ENCODE peak calls at places on chromosomes 7 and 10, in six cellular contexts. One of them, this sample, is unnamed.

GRCh38 chr7:90320801-90321494 is at the start of gene FAM237B:
- DNase-seq in PC-3: no peak
- DNase-seq in Karpas-422: no peak
- DNase-seq in HCT116: no peak
- DNase-seq in SK-N-SH: peak; percentile 84
- DNase-seq in GM23248: peak; percentile 68
- DNase-seq in this sample: no peak

GRCh38 chr7:86785641-86786040 is 141.9 kb downstream of the GRM3 start:
- DNase-seq in GM23248: no peak
- DNase-seq in HCT116: no peak
- DNase-seq in PC-3: no peak
- DNase-seq in SK-N-SH: no peak
- DNase-seq in Karpas-422: no peak
- DNase-seq in this sample: peak; percentile 85

GRCh38 chr10:18205098-18205834 is 65.0 kb downstream of the CACNB2 start:
- DNase-seq in SK-N-SH: no peak
- DNase-seq in Karpas-422: no peak
- DNase-seq in PC-3: no peak
- DNase-seq in HCT116: no peak
- DNase-seq in GM23248: no peak
- DNase-seq in this sample: no peak

GRCh38 chr10:103847909-103848468 is 7.4 kb downstream of the SH3PXD2A start:
- DNase-seq in SK-N-SH: peak; percentile 56
- DNase-seq in HCT116: peak; percentile 18
- DNase-seq in GM23248: peak; percentile 34
- DNase-seq in Karpas-422: no peak
- DNase-seq in PC-3: no peak
- DNase-seq in this sample: no peak

GRCh38 chr10:26211781-26212444 is 4.7 kb upstream of the GAD2 start:
- DNase-seq in GM23248: no peak
- DNase-seq in HCT116: no peak
- DNase-seq in SK-N-SH: no peak
- DNase-seq in Karpas-422: no peak
- DNase-seq in PC-3: no peak
- DNase-seq in this sample: no peak

GRCh38 chr10:114684085-114684821 is 26.2 kb upstream of the ABLIM1 start:
- DNase-seq in HCT116: no peak
- DNase-seq in GM23248: peak; percentile 56
- DNase-seq in PC-3: peak; percentile 43
- DNase-seq in SK-N-SH: peak; percentile 24
- DNase-seq in Karpas-422: no peak
- DNase-seq in this sample: no peak

GRCh38 chr7:141698247-141699015 is 3.5 kb downstream of the DENND11 start:
- DNase-seq in Karpas-422: peak; percentile 50
- DNase-seq in PC-3: no peak
- DNase-seq in HCT116: no peak
- DNase-seq in GM23248: no peak
- DNase-seq in SK-N-SH: no peak
- DNase-seq in this sample: no peak

GRCh38 chr10:36452851-36453250 is 672.5 kb upstream of the ANKRD30A start:
- DNase-seq in Karpas-422: no peak
- DNase-seq in GM23248: no peak
- DNase-seq in PC-3: no peak
- DNase-seq in HCT116: no peak
- DNase-seq in SK-N-SH: no peak
- DNase-seq in this sample: no peak

GRCh38 chr7:1586827-1587705 is 17.2 kb upstream of the PSMG3 start:
- DNase-seq in PC-3: no peak
- DNase-seq in HCT116: no peak
- DNase-seq in GM23248: no peak
- DNase-seq in SK-N-SH: peak; percentile 97
- DNase-seq in Karpas-422: no peak
- DNase-seq in this sample: no peak

GRCh38 chr10:89705466-89705865 is 4.1 kb downstream of the KIF20B start:
- DNase-seq in Karpas-422: no peak
- DNase-seq in GM23248: no peak
- DNase-seq in HCT116: no peak
- DNase-seq in PC-3: no peak
- DNase-seq in SK-N-SH: no peak
- DNase-seq in this sample: no peak

GRCh38 chr7:94064541-94065191 is 60.5 kb upstream of the BET1 start:
- DNase-seq in HCT116: no peak
- DNase-seq in GM23248: peak; percentile 35
- DNase-seq in SK-N-SH: peak; percentile 22
- DNase-seq in PC-3: peak; percentile 3
- DNase-seq in Karpas-422: no peak
- DNase-seq in this sample: no peak

GRCh38 chr7:28190077-28190476 is 9.5 kb upstream of the JAZF1 start:
- DNase-seq in Karpas-422: no peak
- DNase-seq in GM23248: no peak
- DNase-seq in SK-N-SH: no peak
- DNase-seq in HCT116: no peak
- DNase-seq in PC-3: no peak
- DNase-seq in this sample: no peak

GRCh38 chr7:121080913-121081326 is 92.4 kb downstream of the CPED1 start:
- DNase-seq in SK-N-SH: no peak
- DNase-seq in Karpas-422: no peak
- DNase-seq in GM23248: no peak
- DNase-seq in PC-3: no peak
- DNase-seq in HCT116: no peak
- DNase-seq in this sample: no peak

GRCh38 chr7:1144269-1144771 is 15.7 kb downstream of the ZFAND2A start:
- DNase-seq in HCT116: no peak
- DNase-seq in SK-N-SH: peak; percentile 92
- DNase-seq in PC-3: peak; percentile 54
- DNase-seq in GM23248: peak; percentile 43
- DNase-seq in Karpas-422: peak; percentile 66
- DNase-seq in this sample: no peak

GRCh38 chr7:98911936-98912335 is 33.6 kb downstream of the TRRAP start:
- DNase-seq in Karpas-422: no peak
- DNase-seq in SK-N-SH: no peak
- DNase-seq in HCT116: no peak
- DNase-seq in PC-3: no peak
- DNase-seq in GM23248: no peak
- DNase-seq in this sample: no peak
- H3K9ac ChIP-seq in Karpas-422: no peak overlapping the region
- H3K9ac ChIP-seq in SK-N-SH: no peak overlapping the region
- H3K9ac ChIP-seq in HCT116: no peak overlapping the region
- H3K9ac ChIP-seq in PC-3: no peak overlapping the region
- H3K9ac ChIP-seq in GM23248: no peak overlapping the region
- H3K9ac ChIP-seq in this sample: no peak overlapping the region

GRCh38 chr10:1744524-1744923 is 7.2 kb upstream of the ADARB2 start:
- DNase-seq in PC-3: no peak
- DNase-seq in HCT116: no peak
- DNase-seq in SK-N-SH: no peak
- DNase-seq in GM23248: no peak
- DNase-seq in Karpas-422: no peak
- DNase-seq in this sample: no peak
- H3K9me2 ChIP-seq in PC-3: no peaks in the 10 kb centered on the region
- H3K9me2 ChIP-seq in HCT116: no peaks in the 10 kb centered on the region
- H3K9me2 ChIP-seq in SK-N-SH: no peaks in the 10 kb centered on the region
- H3K9me2 ChIP-seq in GM23248: no peaks in the 10 kb centered on the region
- H3K9me2 ChIP-seq in Karpas-422: no peaks in the 10 kb centered on the region
- H3K9me2 ChIP-seq in this sample: no peaks in the 10 kb centered on the region

GRCh38 chr7:53218730-53219504 is 183.5 kb downstream of the POM121L12 start:
- DNase-seq in Karpas-422: no peak
- DNase-seq in PC-3: no peak
- DNase-seq in GM23248: no peak
- DNase-seq in HCT116: no peak
- DNase-seq in SK-N-SH: peak; percentile 64
- DNase-seq in this sample: no peak
- H3K9ac ChIP-seq in Karpas-422: no peak overlapping the region
- H3K9ac ChIP-seq in PC-3: no peak overlapping the region
- H3K9ac ChIP-seq in GM23248: no peak overlapping the region
- H3K9ac ChIP-seq in HCT116: no peak overlapping the region
- H3K9ac ChIP-seq in SK-N-SH: no peak overlapping the region
- H3K9ac ChIP-seq in this sample: no peak overlapping the region

GRCh38 chr7:131897016-131897789 is 340.8 kb upstream of the PODXL start:
- DNase-seq in PC-3: peak; percentile 62
- DNase-seq in HCT116: peak; percentile 12
- DNase-seq in Karpas-422: no peak
- DNase-seq in SK-N-SH: peak; percentile 16
- DNase-seq in GM23248: peak; percentile 87
- DNase-seq in this sample: no peak
- H3K9me2 ChIP-seq in PC-3: no peaks in the 10 kb centered on the region
- H3K9me2 ChIP-seq in HCT116: no peaks in the 10 kb centered on the region
- H3K9me2 ChIP-seq in Karpas-422: no peaks in the 10 kb centered on the region
- H3K9me2 ChIP-seq in SK-N-SH: no peaks in the 10 kb centered on the region
- H3K9me2 ChIP-seq in GM23248: no peaks in the 10 kb centered on the region
- H3K9me2 ChIP-seq in this sample: no peaks in the 10 kb centered on the region

GRCh38 chr10:80197972-80198591 is 7.3 kb downstream of the ANXA11 start:
- DNase-seq in HCT116: no peak
- DNase-seq in SK-N-SH: no peak
- DNase-seq in Karpas-422: no peak
- DNase-seq in PC-3: no peak
- DNase-seq in GM23248: no peak
- DNase-seq in this sample: no peak
- H3K9ac ChIP-seq in HCT116: peak overlapping the region; percentile 69
- H3K9ac ChIP-seq in SK-N-SH: no peak overlapping the region
- H3K9ac ChIP-seq in Karpas-422: no peak overlapping the region
- H3K9ac ChIP-seq in PC-3: no peak overlapping the region
- H3K9ac ChIP-seq in GM23248: no peak overlapping the region
- H3K9ac ChIP-seq in this sample: no peak overlapping the region

DNA sequence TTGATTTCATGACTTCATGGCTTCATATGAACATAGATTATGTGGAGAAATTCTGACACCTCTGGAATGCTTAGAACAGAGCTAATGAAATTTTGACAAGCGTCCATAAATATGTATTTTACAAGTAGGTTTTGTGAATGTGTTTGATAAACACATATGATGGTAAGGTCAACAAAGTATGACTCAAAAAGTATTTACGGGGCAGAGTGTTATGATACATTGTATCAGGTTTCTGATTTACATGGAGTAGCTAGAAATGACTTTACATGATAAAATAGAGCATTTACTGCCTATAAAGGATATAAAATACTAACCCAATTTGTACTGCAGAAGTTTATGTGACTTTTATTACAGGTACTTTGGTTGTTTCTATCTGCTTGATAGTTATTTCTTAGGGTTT is 206.3 kb downstream of the MDFIC start:
- DNase-seq in PC-3: peak; percentile 61
- DNase-seq in SK-N-SH: no peak
- DNase-seq in HCT116: no peak
- DNase-seq in GM23248: no peak
- DNase-seq in Karpas-422: no peak
- DNase-seq in this sample: no peak
- H3K9me2 ChIP-seq in PC-3: no peaks in the 10 kb centered on the region
- H3K9me2 ChIP-seq in SK-N-SH: peaks cover 3% of the 10 kb centered on the region
- H3K9me2 ChIP-seq in HCT116: no peaks in the 10 kb centered on the region
- H3K9me2 ChIP-seq in GM23248: no peaks in the 10 kb centered on the region
- H3K9me2 ChIP-seq in Karpas-422: no peaks in the 10 kb centered on the region
- H3K9me2 ChIP-seq in this sample: no peaks in the 10 kb centered on the region

DNA sequence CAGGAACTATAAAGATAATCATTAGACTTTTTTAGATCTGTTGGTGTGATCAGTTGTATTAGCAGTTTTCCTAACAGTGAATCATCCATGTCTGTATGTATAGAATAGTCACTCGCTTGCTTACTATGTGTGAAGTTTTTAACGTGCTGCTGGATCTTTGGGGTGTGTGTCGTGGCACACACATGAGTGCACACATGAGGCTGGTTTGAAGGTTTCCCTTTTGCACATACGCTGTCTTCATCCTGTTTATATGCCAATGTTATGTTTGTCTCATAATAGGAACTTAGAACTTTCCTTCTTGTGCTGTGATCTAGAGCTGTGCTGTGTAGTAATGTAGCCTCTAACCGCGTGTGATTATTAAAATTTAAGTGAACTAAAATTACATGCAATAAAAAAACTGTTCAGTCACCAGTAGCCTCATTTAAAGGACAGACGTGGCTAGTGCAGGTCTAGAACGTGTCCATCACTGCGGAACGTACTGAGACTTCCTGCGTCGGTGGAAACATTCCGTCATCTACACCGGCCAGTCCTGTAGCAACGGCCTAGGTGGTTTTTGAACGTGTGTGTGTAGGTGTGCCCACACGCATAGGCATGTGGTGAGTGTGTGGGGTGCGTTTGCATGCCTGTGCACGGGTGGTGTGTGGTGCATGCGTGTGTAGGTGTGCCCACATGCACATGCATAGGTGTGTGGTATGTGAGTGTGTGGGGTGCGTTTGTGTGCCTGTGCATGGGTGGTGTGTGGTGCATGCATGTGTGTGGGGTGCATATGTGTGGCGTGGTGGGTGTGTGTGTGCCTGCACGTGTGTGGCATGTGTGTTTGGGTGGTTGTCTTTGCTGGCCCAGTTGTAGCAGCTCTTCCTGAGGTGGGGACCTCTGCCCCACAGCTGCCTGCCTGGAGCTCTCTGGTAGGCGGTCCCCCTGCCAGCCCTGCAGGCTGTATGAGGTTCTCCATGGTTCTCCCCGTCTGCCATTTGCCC is 56.6 kb downstream of the INPP5A start:
- DNase-seq in HCT116: no peak
- DNase-seq in GM23248: no peak
- DNase-seq in PC-3: no peak
- DNase-seq in Karpas-422: no peak
- DNase-seq in SK-N-SH: no peak
- DNase-seq in this sample: no peak
- H3K9ac ChIP-seq in HCT116: no peak overlapping the region
- H3K9ac ChIP-seq in GM23248: no peak overlapping the region
- H3K9ac ChIP-seq in PC-3: no peak overlapping the region
- H3K9ac ChIP-seq in Karpas-422: no peak overlapping the region
- H3K9ac ChIP-seq in SK-N-SH: no peak overlapping the region
- H3K9ac ChIP-seq in this sample: no peak overlapping the region

GRCh38 chr10:50367732-50368131 is 116.4 kb upstream of the ASAH2 start:
- DNase-seq in HCT116: peak; percentile 31
- DNase-seq in Karpas-422: no peak
- DNase-seq in GM23248: peak; percentile 63
- DNase-seq in PC-3: peak; percentile 94
- DNase-seq in SK-N-SH: peak; percentile 33
- DNase-seq in this sample: peak; percentile 44
- H3K9me2 ChIP-seq in HCT116: no peaks in the 10 kb centered on the region
- H3K9me2 ChIP-seq in Karpas-422: no peaks in the 10 kb centered on the region
- H3K9me2 ChIP-seq in GM23248: no peaks in the 10 kb centered on the region
- H3K9me2 ChIP-seq in PC-3: no peaks in the 10 kb centered on the region
- H3K9me2 ChIP-seq in SK-N-SH: no peaks in the 10 kb centered on the region
- H3K9me2 ChIP-seq in this sample: no peaks in the 10 kb centered on the region

GRCh38 chr10:110711382-110711781 is 67.2 kb downstream of the RBM20 start:
- DNase-seq in Karpas-422: no peak
- DNase-seq in HCT116: no peak
- DNase-seq in SK-N-SH: no peak
- DNase-seq in GM23248: no peak
- DNase-seq in PC-3: no peak
- DNase-seq in this sample: no peak
- H3K9ac ChIP-seq in Karpas-422: no peak overlapping the region
- H3K9ac ChIP-seq in HCT116: no peak overlapping the region
- H3K9ac ChIP-seq in SK-N-SH: no peak overlapping the region
- H3K9ac ChIP-seq in GM23248: no peak overlapping the region
- H3K9ac ChIP-seq in PC-3: no peak overlapping the region
- H3K9ac ChIP-seq in this sample: no peak overlapping the region

GRCh38 chr10:70250956-70251680 is 17.9 kb upstream of the PPA1 start:
- DNase-seq in PC-3: no peak
- DNase-seq in GM23248: no peak
- DNase-seq in HCT116: no peak
- DNase-seq in SK-N-SH: no peak
- DNase-seq in Karpas-422: no peak
- DNase-seq in this sample: no peak
- H3K9me2 ChIP-seq in PC-3: no peaks in the 10 kb centered on the region
- H3K9me2 ChIP-seq in GM23248: no peaks in the 10 kb centered on the region
- H3K9me2 ChIP-seq in HCT116: no peaks in the 10 kb centered on the region
- H3K9me2 ChIP-seq in SK-N-SH: no peaks in the 10 kb centered on the region
- H3K9me2 ChIP-seq in Karpas-422: no peaks in the 10 kb centered on the region
- H3K9me2 ChIP-seq in this sample: no peaks in the 10 kb centered on the region